ENCODE peak calls at places on chromosomes 7 and 10, in six cellular contexts. G is HepG2, O is endodermal cell, H is fibroblast of lung, K is transverse colon, M is body of pancreas. Q is an unnamed sample.

GRCh38 chr7:140031364-140031763 is 31.4 kb downstream of the PARP12 start:
- DNase-seq in K (no peak), M (no peak), O (no peak), H (no peak), G (no peak), Q (peak)

GRCh38 chr7:50953303-50953702 is 170.6 kb upstream of the GRB10 start:
- DNase-seq in K (no peak), M (peak), O (no peak), H (peak), G (no peak), Q (no peak)

GRCh38 chr7:107672183-107672582 is 11.6 kb downstream of the SLC26A4 start:
- DNase-seq in M (no peak), K (no peak), O (no peak), H (no peak), G (no peak), Q (no peak)

GRCh38 chr10:28947209-28947608 is 269.9 kb downstream of the BAMBI start:
- DNase-seq in O (no peak), M (no peak), G (no peak), H (peak), K (no peak), Q (peak)

GRCh38 chr7:1865809-1866255 is 195.8 kb downstream of the ELFN1 start:
- DNase-seq in K (no peak), H (no peak), G (no peak), O (no peak), M (no peak), Q (no peak)

GRCh38 chr7:66348959-66349358 is 143.8 kb downstream of the TPST1 start:
- DNase-seq in M (no peak), G (no peak), O (no peak), K (no peak), H (no peak), Q (no peak)

GRCh38 chr10:32629910-32630309 is 184.0 kb downstream of the CCDC7 start:
- DNase-seq in G (no peak), M (no peak), K (no peak), O (peak), H (no peak), Q (no peak)

GRCh38 chr10:35492387-35493195 is 112.5 kb upstream of the GJD4 start:
- DNase-seq in O (no peak), H (no peak), G (no peak), K (no peak), M (no peak), Q (no peak)

GRCh38 chr10:88473989-88474883 is 108.9 kb downstream of the RNLS start:
- DNase-seq in G (no peak), M (peak), K (peak), H (no peak), O (no peak), Q (no peak)

GRCh38 chr7:69624431-69624830 is 26.2 kb downstream of the AUTS2 start:
- DNase-seq in M (no peak), H (no peak), K (no peak), O (no peak), G (no peak), Q (no peak)

GRCh38 chr7:78130443-78131200 is 332.0 kb downstream of the PHTF2 start:
- DNase-seq in O (no peak), K (no peak), H (no peak), M (no peak), G (no peak), Q (peak)

GRCh38 chr10:98391065-98391464 is 23.9 kb downstream of the PYROXD2 start:
- DNase-seq in G (no peak), H (no peak), M (no peak), K (no peak), O (no peak), Q (no peak)

GRCh38 chr10:98390406-98390805 is 24.6 kb downstream of the PYROXD2 start:
- DNase-seq in K (no peak), H (no peak), M (no peak), G (no peak), O (no peak), Q (no peak)

GRCh38 chr10:98391578-98391991 is 23.4 kb downstream of the PYROXD2 start:
- DNase-seq in H (peak), G (no peak), M (peak), O (no peak), K (no peak), Q (peak)

GRCh38 chr10:98389398-98389797 is 25.6 kb downstream of the PYROXD2 start:
- DNase-seq in H (no peak), K (no peak), G (no peak), M (no peak), O (no peak), Q (no peak)

DNA sequence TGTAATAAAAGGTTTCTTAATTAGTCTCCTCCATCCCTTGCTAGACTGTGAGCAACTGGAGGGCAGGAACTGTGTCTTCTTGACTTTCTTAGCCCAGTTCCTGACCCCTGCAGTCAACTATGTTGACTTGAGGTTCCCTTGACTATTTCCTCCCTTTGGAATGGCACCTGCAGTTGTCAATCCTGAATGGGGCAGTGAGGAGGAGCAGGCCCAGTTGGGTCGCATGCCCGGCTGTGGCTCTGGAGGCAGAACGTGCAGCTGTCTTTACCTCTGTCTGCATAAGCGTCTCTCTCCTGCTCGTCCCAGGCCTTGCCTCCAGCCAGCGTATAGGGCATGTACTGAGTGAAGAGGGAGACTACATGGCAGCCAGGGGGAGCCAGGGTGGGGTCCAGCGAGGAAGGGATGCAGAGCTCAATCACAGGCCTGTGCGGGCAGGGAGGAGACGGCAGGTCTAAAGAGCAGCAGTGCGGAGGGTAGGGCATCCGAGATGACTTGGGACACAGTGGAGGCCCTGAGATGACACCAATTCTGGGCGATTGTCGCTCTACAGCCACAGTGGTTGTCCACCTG is 26.8 kb downstream of the PYROXD2 start:
- DNase-seq in K (no peak), O (no peak), G (no peak), H (no peak), M (no peak), Q (no peak)
- TF ChIP-seq CTCF in K (no peak), O (peak), G (peak), H (no peak), M (no peak), Q (no peak)

GRCh38 chr10:112899396-112900065 is 50.5 kb upstream of the TCF7L2 start:
- DNase-seq in K (no peak), M (peak), O (peak), G (peak), H (no peak), Q (no peak)
- H3K4me3 ChIP-seq in K (no peak), M (no peak), O (peak), G (peak), H (no peak), Q (no peak)

GRCh38 chr7:134254311-134254710 is 62.4 kb downstream of the SLC35B4 start:
- DNase-seq in M (no peak), K (no peak), H (peak), O (no peak), G (no peak), Q (peak)

DNA sequence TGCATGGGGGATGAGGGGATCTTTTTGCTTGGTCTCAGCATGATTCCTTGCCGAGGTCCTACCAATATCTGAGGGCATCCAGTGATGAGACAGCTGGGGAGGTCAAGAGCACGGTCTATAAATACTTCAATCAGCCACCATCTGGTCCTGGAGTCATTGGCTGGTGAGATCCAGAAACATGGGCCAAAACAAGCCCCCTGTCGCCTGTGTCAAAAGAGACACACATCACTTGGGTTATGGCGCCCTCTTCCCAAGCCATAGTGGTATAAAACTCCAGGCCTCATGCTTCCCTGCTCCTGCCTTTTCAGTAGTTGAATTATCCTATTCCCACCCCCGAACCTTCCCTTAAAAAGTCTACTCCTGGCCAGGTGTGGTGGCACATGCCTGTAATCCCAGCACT is 60.9 kb downstream of the SLC35B4 start:
- DNase-seq in M (no peak), K (no peak), O (peak), G (no peak), H (no peak), Q (no peak)
- TF ChIP-seq CTCF in M (no peak), K (no peak), O (peak), G (no peak), H (no peak), Q (no peak)

DNA sequence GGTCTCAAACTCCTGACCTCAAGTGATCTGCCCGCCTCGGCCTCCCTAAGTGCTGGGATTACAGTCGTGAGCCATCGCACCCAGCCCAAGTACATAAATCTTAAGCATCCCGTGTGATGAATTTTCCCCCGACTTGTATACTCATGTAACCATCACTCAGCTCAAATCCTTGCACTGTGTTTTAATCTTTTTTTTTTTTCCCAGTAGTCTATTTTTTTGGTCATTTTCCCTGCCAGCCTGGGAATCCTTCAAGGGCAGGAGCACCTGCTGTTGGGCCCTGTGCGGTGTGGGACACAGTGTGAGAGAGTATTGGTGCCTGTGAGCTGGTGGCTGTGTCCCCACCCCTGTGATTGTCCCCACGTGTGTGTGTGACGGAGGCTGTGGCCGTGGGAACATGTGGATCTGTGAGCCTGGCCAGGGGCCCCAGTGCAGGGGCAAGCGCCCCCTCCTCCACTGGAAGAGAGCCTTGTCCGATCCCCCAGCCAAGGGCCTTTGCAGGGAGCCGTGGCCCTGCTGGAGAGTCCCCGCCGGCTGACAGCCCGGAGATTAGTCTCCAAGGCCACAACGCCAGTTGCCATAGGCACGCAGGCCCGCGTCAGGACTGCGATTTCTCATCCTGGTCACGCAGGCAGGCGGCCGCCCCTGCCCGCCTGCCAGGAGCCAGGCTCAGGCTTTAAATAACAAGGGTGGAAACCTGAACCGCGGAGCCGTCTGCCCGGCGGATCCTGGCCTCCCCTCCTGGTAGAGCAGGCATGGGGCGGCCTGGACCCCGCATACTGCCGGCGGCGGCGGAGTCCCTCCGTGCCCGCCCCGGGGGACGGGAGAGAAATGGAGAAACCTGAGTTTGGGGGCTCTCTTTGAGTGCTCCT is 26.5 kb downstream of the GTF2IRD1 start:
- DNase-seq in M (peak), O (peak), H (peak), K (peak), G (peak), Q (peak)
- H3K4me3 ChIP-seq in M (no peak), O (no peak), H (peak), K (no peak), G (peak), Q (peak)

DNA sequence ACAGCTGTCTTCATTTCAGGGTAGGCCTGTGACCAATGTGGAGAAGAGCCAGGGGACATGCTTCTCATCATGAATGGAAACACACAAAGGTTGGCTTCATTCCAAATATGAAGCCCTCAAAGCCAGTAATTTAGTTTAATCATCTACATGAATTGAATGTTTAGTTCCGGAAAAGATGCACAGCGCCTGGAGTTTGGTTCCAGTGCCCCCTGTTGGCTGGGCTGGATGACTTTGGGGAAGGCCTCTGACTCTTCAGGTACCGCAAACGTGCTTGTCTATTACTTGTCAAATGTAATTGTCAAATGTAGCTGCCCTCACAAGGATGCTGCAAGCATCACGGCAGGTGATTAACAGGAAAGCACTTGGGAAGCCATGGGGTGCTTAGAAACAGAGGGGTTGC is 130.7 kb downstream of the ADRA2A start:
- DNase-seq in O (peak), M (peak), H (no peak), K (peak), G (no peak), Q (no peak)
- TF ChIP-seq CTCF in O (peak), M (peak), H (peak), K (peak), G (peak), Q (no peak)

Q was measured in AG10803.